ENCODE peak calls at places on chromosomes 12 and 14, in eight cellular contexts. T, R, O, Z, N, I, X and A are unnamed samples. For H3K4me1 and H3K9me3, the result is how much of the 10 kb centered on the place peaks cover.

GRCh38 chr12:93880853-93881522 is 203.8 kb downstream of the CRADD start:
- DNase-seq in X (no peak), O (no peak), I (no peak), T (no peak), Z (no peak), N (no peak), R (no peak), A (no peak)

GRCh38 chr12:118326971-118327370 is 45.7 kb downstream of the TAOK3 start:
- DNase-seq in T (no peak), R (no peak), O (no peak), N (peak), Z (no peak), X (no peak), I (no peak), A (no peak)

GRCh38 chr12:69908208-69908607 is 83.2 kb downstream of the MYRFL start:
- DNase-seq in O (no peak), Z (no peak), X (no peak), T (no peak), N (no peak), R (no peak), I (no peak), A (no peak)

GRCh38 chr12:131989021-131989420 is 39.3 kb downstream of the EP400 start:
- DNase-seq in O (no peak), Z (no peak), R (no peak), I (no peak), N (no peak), T (no peak), X (no peak), A (no peak)

GRCh38 chr12:111056618-111057521 is 136.5 kb upstream of the MYL2 start:
- DNase-seq in I (no peak), Z (no peak), T (no peak), N (no peak), X (peak), R (no peak), O (no peak), A (no peak)

GRCh38 chr12:107351109-107351508 is 257.8 kb upstream of the CRY1 start:
- DNase-seq in Z (no peak), O (no peak), T (no peak), R (no peak), N (no peak), I (no peak), X (no peak), A (no peak)

GRCh38 chr14:53391156-53391555 is 238.0 kb upstream of the DDHD1 start:
- DNase-seq in T (no peak), Z (no peak), R (no peak), X (no peak), O (no peak), I (no peak), N (peak), A (no peak)

GRCh38 chr14:31244626-31245025 is 37.0 kb upstream of the HECTD1 start:
- DNase-seq in R (no peak), I (no peak), N (no peak), O (no peak), T (no peak), Z (no peak), X (no peak), A (no peak)

GRCh38 chr14:72891666-72892102 is 2.2 kb downstream of the DPF3 start:
- DNase-seq in N (peak), R (no peak), Z (no peak), I (no peak), X (no peak), T (no peak), O (no peak), A (no peak)

GRCh38 chr12:87801860-87802720 is 227.1 kb downstream of the C12orf50 start:
- DNase-seq in T (no peak), I (no peak), R (no peak), X (no peak), Z (no peak), N (peak), O (no peak), A (no peak)

GRCh38 chr12:111686574-111687105 is 787 bp downstream of the ACAD10 start:
- DNase-seq in R (no peak), N (peak), Z (no peak), I (no peak), T (no peak), X (no peak), O (no peak), A (no peak)

GRCh38 chr14:71586131-71586893 is 345.9 kb upstream of the RGS6 start:
- DNase-seq in T (no peak), R (no peak), O (no peak), Z (no peak), N (peak), I (no peak), X (no peak), A (no peak)

GRCh38 chr14:93764211-93764659 is 24.1 kb downstream of the PRIMA1 start:
- DNase-seq in N (peak), O (no peak), I (no peak), X (no peak), T (no peak), R (no peak), Z (peak), A (no peak)

GRCh38 chr12:108495054-108495453 is 20.0 kb upstream of the FICD start:
- DNase-seq in T (no peak), N (peak), X (no peak), Z (peak), I (peak), R (no peak), O (no peak), A (peak)

GRCh38 chr12:75656650-75657049 is 145.2 kb upstream of the KRR1 start:
- DNase-seq in T (no peak), R (no peak), X (no peak), I (no peak), Z (peak), N (peak), O (no peak), A (no peak)

GRCh38 chr12:24960222-24960855 is 11.4 kb upstream of the BCAT1 start:
- DNase-seq in R (no peak), I (peak), T (no peak), N (peak), Z (peak), X (peak), O (no peak), A (no peak)

GRCh38 chr12:112861284-112861683 is 45.5 kb upstream of the OAS1 start:
- DNase-seq in O (no peak), Z (no peak), I (no peak), R (no peak), T (no peak), N (no peak), X (no peak), A (no peak)

GRCh38 chr14:89866458-89866857 is 88.1 kb downstream of the EFCAB11 start:
- DNase-seq in I (no peak), O (no peak), R (no peak), T (no peak), Z (no peak), N (no peak), X (no peak), A (no peak)

DNA sequence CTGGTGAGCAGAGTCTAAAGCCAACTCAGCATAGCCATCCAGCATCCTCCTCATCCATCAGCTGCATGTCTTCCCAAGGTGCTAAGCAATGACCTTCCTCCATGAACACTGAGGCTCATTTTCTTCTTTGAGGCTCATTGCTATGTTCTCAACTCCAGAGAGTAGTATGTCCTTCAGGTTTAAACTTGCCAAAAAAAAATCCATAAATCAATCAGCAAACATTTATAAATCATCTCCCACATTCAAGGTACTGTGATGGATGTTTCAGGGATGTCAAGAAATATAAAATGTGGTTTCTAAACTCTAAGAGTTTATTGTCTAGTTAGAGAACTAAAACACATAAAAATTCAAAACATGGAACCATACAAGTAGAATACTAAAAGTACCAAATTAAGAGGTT is 29.8 kb upstream of the MDM1 start:
- DNase-seq in R (no peak), O (no peak), Z (no peak), I (no peak), N (no peak), X (no peak), T (no peak), A (no peak)
- H3K4me1 ChIP-seq in R (under half), O (under half), Z (under half), I (under half), N (under half), X (under half), T (under half), A (under half)

GRCh38 chr12:34233618-34234017 is 211.3 kb downstream of the ALG10 start:
- DNase-seq in O (no peak), I (no peak), Z (no peak), X (no peak), T (no peak), N (no peak), R (no peak), A (no peak)
- H3K9me3 ChIP-seq in O (under half), I (under half), Z (under half), X (under half), T (under half), N (under half), R (under half), A (under half)

GRCh38 chr14:105324080-105324778 is 9.7 kb downstream of the PACS2 start:
- DNase-seq in O (no peak), N (no peak), R (no peak), X (no peak), I (no peak), Z (peak), T (no peak), A (no peak)
- H3K4me1 ChIP-seq in O (half or more), N (under half), R (under half), X (under half), I (under half), Z (under half), T (under half), A (under half)

DNA sequence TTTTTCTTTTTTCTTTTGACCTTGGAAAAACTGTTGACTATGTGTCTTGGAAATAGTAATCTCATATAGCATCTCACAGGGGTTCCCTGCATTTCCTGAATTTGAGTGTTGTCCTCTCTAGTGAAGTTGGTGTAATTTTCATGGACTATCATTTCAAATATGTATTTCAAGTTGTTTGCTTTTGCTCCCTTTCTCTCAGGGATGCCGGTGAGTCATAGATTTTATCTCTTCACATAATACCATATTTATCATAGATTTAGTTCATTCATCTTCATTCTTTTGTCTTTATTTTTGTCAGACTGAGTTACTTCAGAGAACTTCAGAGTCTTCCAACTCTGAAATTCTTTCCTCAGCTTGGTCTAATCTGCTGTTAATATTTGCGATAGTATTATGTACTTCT is 1320.6 kb downstream of the LRFN5 start:
- DNase-seq in Z (no peak), I (no peak), X (no peak), O (no peak), R (no peak), N (no peak), T (no peak), A (no peak)
- H3K9me3 ChIP-seq in Z (under half), I (under half), X (under half), O (under half), R (under half), N (under half), T (under half), A (under half)

DNA sequence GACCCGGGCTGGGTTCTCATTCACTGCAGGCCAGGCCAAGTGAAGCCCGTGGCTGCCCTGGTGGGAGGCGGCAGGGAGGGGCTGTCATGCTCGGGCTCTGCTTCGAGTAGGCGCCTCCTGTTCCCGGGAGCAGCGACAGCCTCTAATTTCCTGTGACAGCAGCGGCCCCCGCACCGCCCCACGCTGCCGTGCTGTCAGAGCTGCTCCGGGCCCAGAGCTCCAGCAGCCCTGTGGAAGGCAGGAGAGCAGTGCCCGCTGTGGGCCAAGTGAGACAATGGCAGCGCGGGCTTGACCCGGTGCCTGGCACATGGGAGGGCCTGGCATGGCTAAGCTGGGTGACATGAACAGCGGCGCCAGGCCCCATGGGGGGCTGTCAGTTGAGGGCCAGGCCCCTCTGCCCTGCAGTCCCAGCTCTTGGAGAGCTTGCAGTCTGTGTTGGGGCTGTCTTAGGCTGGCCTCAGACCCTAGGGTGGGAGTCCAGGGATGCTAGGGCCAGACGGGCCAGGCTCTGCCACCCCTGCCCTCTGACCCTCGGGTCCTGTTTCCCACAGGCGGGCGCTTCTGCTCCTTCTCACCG is 5.1 kb downstream of the TRMT61A start:
- DNase-seq in T (no peak), Z (peak), N (no peak), I (no peak), X (no peak), R (no peak), O (no peak), A (no peak)
- H3K4me1 ChIP-seq in T (under half), Z (under half), N (under half), I (under half), X (under half), R (under half), O (under half), A (under half)

DNA sequence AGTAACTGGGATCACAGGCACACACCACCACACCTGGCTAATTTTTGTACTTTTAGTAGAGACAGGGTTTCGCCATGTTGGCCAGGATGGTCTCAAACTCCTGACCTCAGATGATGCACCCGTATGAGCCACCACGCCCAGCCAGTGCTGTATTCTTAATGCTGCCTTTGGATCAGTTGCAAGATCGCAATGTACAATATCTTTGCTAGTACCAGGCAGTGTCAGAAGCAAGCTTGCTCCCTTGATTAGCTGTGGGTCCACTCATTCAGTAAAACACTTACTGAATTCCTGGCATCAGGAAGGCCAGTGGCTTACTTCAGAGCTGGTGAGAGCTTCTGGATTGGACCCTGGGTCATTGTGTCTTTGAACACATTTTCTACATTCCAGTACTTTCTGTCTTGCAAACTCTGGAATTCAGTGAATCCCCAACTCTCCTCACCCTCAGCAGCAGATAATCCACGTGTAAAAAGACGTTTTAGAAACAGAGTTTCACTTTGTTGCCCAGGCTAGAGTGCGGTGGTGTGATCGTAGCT is 1183.7 kb downstream of the AACS start:
- DNase-seq in I (no peak), Z (no peak), N (no peak), X (no peak), T (no peak), R (no peak), O (no peak), A (no peak)
- H3K9me3 ChIP-seq in I (under half), Z (under half), N (under half), X (under half), T (under half), R (under half), O (under half), A (under half)

GRCh38 chr14:68977741-68978549 is 1.2 kb downstream of the ACTN1 start:
- DNase-seq in N (peak), O (peak), I (no peak), T (peak), X (peak), Z (peak), R (peak), A (no peak)
- H3K4me1 ChIP-seq in N (half or more), O (half or more), I (under half), T (under half), X (under half), Z (half or more), R (under half), A (under half)

GRCh38 chr14:85172290-85172689 is 357.7 kb upstream of the FLRT2 start:
- DNase-seq in I (no peak), Z (no peak), N (no peak), X (no peak), O (no peak), T (no peak), R (no peak), A (no peak)
- H3K9me3 ChIP-seq in I (under half), Z (under half), N (under half), X (under half), O (under half), T (under half), R (under half), A (under half)